ENCODE peak calls at places on chromosomes 4 and X, in ten cellular contexts. Q is SK-N-SH, F is suprapubic skin, L is upper lobe of left lung, O is transverse colon, X is HL-60, R is GM23338, D is HepG2, Y is esophagus muscularis mucosa, W is GM12878. N is an unnamed sample.

GRCh38 chr4:6910340-6910959 is 824 bp downstream of the TBC1D14 start:
- DNase-seq in Q (peak), F (no peak), L (peak), O (peak), X (no peak), R (peak), D (no peak), Y (no peak), W (no peak), N (no peak)

GRCh38 chr4:186910385-186910784 is 186.7 kb upstream of the FAT1 start:
- DNase-seq in Q (no peak), F (no peak), L (no peak), O (no peak), X (no peak), R (no peak), D (no peak), Y (peak), W (no peak), N (no peak)

GRCh38 chrX:92213781-92214180 is 434.6 kb downstream of the PCDH11X start:
- DNase-seq in Q (no peak), F (no peak), L (no peak), O (no peak), X (no peak), R (no peak), D (no peak), Y (no peak), W (no peak), N (no peak)

GRCh38 chr4:155614111-155614762 is 52.4 kb upstream of the GUCY1A1 start:
- DNase-seq in Q (no peak), F (no peak), L (no peak), O (no peak), X (no peak), R (no peak), D (no peak), Y (no peak), W (no peak), N (no peak)

GRCh38 chr4:105296672-105297071 is 150.0 kb downstream of the TET2 start:
- DNase-seq in Q (no peak), F (no peak), L (no peak), O (no peak), X (no peak), R (no peak), D (no peak), Y (no peak), W (no peak), N (no peak)

GRCh38 chr4:91935217-91935616 is 368.5 kb upstream of the GRID2 start:
- DNase-seq in Q (no peak), F (no peak), L (no peak), O (no peak), X (no peak), R (no peak), D (peak), Y (no peak), W (no peak), N (no peak)

GRCh38 chr4:163167333-163167626 is 590 bp upstream of the NAF1 start:
- DNase-seq in Q (peak), F (no peak), L (no peak), O (no peak), X (no peak), R (peak), D (no peak), Y (no peak), W (no peak), N (no peak)

GRCh38 chrX:39875834-39876625 is 221.7 kb downstream of the BCOR start:
- DNase-seq in Q (no peak), F (no peak), L (no peak), O (no peak), X (no peak), R (no peak), D (no peak), Y (no peak), W (no peak), N (no peak)

GRCh38 chrX:40149286-40150175 is 51.8 kb upstream of the BCOR start:
- DNase-seq in Q (no peak), F (no peak), L (no peak), O (no peak), X (no peak), R (peak), D (no peak), Y (no peak), W (no peak), N (no peak)

GRCh38 chr4:101954975-101955678 is 164.6 kb downstream of the BANK1 start:
- DNase-seq in Q (no peak), F (no peak), L (no peak), O (no peak), X (no peak), R (no peak), D (no peak), Y (no peak), W (no peak), N (no peak)

GRCh38 chrX:20265221-20265725 is 1.4 kb downstream of the RPS6KA3 start:
- DNase-seq in Q (peak), F (peak), L (peak), O (peak), X (no peak), R (peak), D (peak), Y (no peak), W (no peak), N (peak)

GRCh38 chr4:26489101-26489669 is 1.1 kb downstream of the CCKAR start:
- DNase-seq in Q (no peak), F (no peak), L (no peak), O (no peak), X (no peak), R (no peak), D (no peak), Y (no peak), W (no peak), N (no peak)

GRCh38 chr4:24980064-24980690 is 50.6 kb downstream of the LGI2 start:
- DNase-seq in Q (peak), F (no peak), L (no peak), O (peak), X (peak), R (peak), D (peak), Y (no peak), W (peak), N (peak)

GRCh38 chr4:1713003-1713397 is 881 bp upstream of the SLBP start:
- DNase-seq in Q (no peak), F (no peak), L (no peak), O (no peak), X (no peak), R (peak), D (no peak), Y (no peak), W (no peak), N (no peak)

GRCh38 chrX:48978226-48978625 is 6.6 kb upstream of the KCND1 start:
- DNase-seq in Q (no peak), F (no peak), L (no peak), O (no peak), X (no peak), R (no peak), D (no peak), Y (no peak), W (no peak), N (no peak)

GRCh38 chr4:37835031-37835430 is 8.5 kb downstream of the PGM2 start:
- DNase-seq in Q (no peak), F (no peak), L (no peak), O (no peak), X (no peak), R (no peak), D (no peak), Y (no peak), W (no peak), N (no peak)

GRCh38 chr4:94126669-94127068 is 81.0 kb upstream of the SMARCAD1 start:
- DNase-seq in Q (peak), F (no peak), L (no peak), O (no peak), X (no peak), R (peak), D (peak), Y (no peak), W (no peak), N (no peak)

GRCh38 chr4:25938251-25939186 is 24.5 kb downstream of the SMIM20 start:
- DNase-seq in Q (no peak), F (no peak), L (no peak), O (no peak), X (peak), R (no peak), D (no peak), Y (no peak), W (peak), N (no peak)

GRCh38 chr4:16007471-16008095 is 44.6 kb upstream of the FGFBP2 start:
- DNase-seq in Q (peak), F (no peak), L (no peak), O (no peak), X (no peak), R (no peak), D (no peak), Y (no peak), W (no peak), N (peak)

GRCh38 chr4:81723927-81724587 is 252.3 kb upstream of the RASGEF1B start:
- DNase-seq in Q (no peak), F (no peak), L (no peak), O (peak), X (no peak), R (no peak), D (no peak), Y (no peak), W (no peak), N (no peak)

GRCh38 chr4:56768772-56769171 is 52.7 kb downstream of the SPINK2 start:
- DNase-seq in Q (no peak), F (no peak), L (no peak), O (peak), X (no peak), R (peak), D (no peak), Y (no peak), W (no peak), N (no peak)

GRCh38 chrX:65127804-65128203 is 151.6 kb upstream of the ZC4H2 start:
- DNase-seq in Q (no peak), F (no peak), L (no peak), O (no peak), X (no peak), R (peak), D (no peak), Y (no peak), W (no peak), N (no peak)

GRCh38 chrX:9390693-9391368 is 74.0 kb upstream of the TBL1X start:
- DNase-seq in Q (no peak), F (no peak), L (no peak), O (no peak), X (no peak), R (no peak), D (no peak), Y (no peak), W (no peak), N (no peak)
- TF ChIP-seq CTCF in Q (no peak), F (no peak), L (no peak), O (no peak), X (no peak), R (no peak), D (no peak), Y (no peak), W (no peak), N (no peak)

GRCh38 chr4:10074767-10075105 is 41.9 kb downstream of the WDR1 start:
- DNase-seq in Q (no peak), F (no peak), L (no peak), O (no peak), X (no peak), R (peak), D (no peak), Y (no peak), W (no peak), N (no peak)

GRCh38 chr4:10069065-10069626 is 47.5 kb downstream of the WDR1 start:
- DNase-seq in Q (no peak), F (no peak), L (no peak), O (no peak), X (no peak), R (no peak), D (no peak), Y (no peak), W (no peak), N (no peak)

GRCh38 chr4:10075158-10075863 is 41.3 kb downstream of the WDR1 start:
- DNase-seq in Q (no peak), F (no peak), L (no peak), O (no peak), X (no peak), R (no peak), D (no peak), Y (no peak), W (no peak), N (no peak)

GRCh38 chr4:10074076-10074766 is 42.4 kb downstream of the WDR1 start:
- DNase-seq in Q (no peak), F (no peak), L (no peak), O (no peak), X (no peak), R (no peak), D (no peak), Y (no peak), W (no peak), N (no peak)

GRCh38 chr4:10072420-10073017 is 44.1 kb downstream of the WDR1 start:
- DNase-seq in Q (no peak), F (no peak), L (no peak), O (no peak), X (no peak), R (no peak), D (no peak), Y (no peak), W (no peak), N (no peak)
- TF ChIP-seq POLR2AphosphoS5 in Q (no peak), F (no peak), L (no peak), O (no peak), X (no peak), R (peak), D (peak), Y (no peak), W (peak), N (no peak)

GRCh38 chr4:76439491-76439890 is 4.5 kb downstream of the SHROOM3 start:
- DNase-seq in Q (no peak), F (no peak), L (no peak), O (no peak), X (no peak), R (no peak), D (no peak), Y (no peak), W (no peak), N (no peak)

GRCh38 chr4:76434901-76435688 is at the start of gene SHROOM3:
- DNase-seq in Q (no peak), F (no peak), L (no peak), O (no peak), X (no peak), R (peak), D (no peak), Y (no peak), W (no peak), N (no peak)

GRCh38 chr4:76430519-76431388 is 4.3 kb upstream of the SHROOM3 start:
- DNase-seq in Q (peak), F (no peak), L (no peak), O (no peak), X (no peak), R (peak), D (peak), Y (no peak), W (no peak), N (no peak)

GRCh38 chr4:76435689-76436176 is 704 bp downstream of the SHROOM3 start:
- DNase-seq in Q (no peak), F (no peak), L (no peak), O (no peak), X (no peak), R (peak), D (no peak), Y (no peak), W (no peak), N (no peak)
- H3K4me3 ChIP-seq in Q (no peak), F (peak), L (no peak), O (no peak), X (no peak), R (peak), D (no peak), Y (peak), W (no peak), N (peak)

GRCh38 chrX:57752866-57753265 is 72.8 kb upstream of the NLRP2B start:
- DNase-seq in Q (no peak), F (no peak), L (no peak), O (no peak), X (no peak), R (peak), D (no peak), Y (no peak), W (no peak), N (no peak)
- TF ChIP-seq CTCF in Q (no peak), F (no peak), L (no peak), O (no peak), X (no peak), R (peak), D (no peak), Y (no peak), W (no peak), N (no peak)

GRCh38 chr4:74537459-74537858 is 92.5 kb downstream of the AREG start:
- DNase-seq in Q (no peak), F (no peak), L (no peak), O (no peak), X (no peak), R (no peak), D (no peak), Y (no peak), W (no peak), N (no peak)

GRCh38 chr4:74540193-74540592 is 95.3 kb downstream of the AREG start:
- DNase-seq in Q (no peak), F (no peak), L (no peak), O (no peak), X (no peak), R (no peak), D (no peak), Y (no peak), W (no peak), N (no peak)

GRCh38 chr4:74536557-74536956 is 91.6 kb downstream of the AREG start:
- DNase-seq in Q (no peak), F (no peak), L (no peak), O (no peak), X (no peak), R (no peak), D (no peak), Y (no peak), W (no peak), N (no peak)

GRCh38 chr4:74541611-74542177 is 96.8 kb downstream of the AREG start:
- DNase-seq in Q (no peak), F (no peak), L (no peak), O (no peak), X (no peak), R (no peak), D (no peak), Y (peak), W (no peak), N (no peak)

DNA sequence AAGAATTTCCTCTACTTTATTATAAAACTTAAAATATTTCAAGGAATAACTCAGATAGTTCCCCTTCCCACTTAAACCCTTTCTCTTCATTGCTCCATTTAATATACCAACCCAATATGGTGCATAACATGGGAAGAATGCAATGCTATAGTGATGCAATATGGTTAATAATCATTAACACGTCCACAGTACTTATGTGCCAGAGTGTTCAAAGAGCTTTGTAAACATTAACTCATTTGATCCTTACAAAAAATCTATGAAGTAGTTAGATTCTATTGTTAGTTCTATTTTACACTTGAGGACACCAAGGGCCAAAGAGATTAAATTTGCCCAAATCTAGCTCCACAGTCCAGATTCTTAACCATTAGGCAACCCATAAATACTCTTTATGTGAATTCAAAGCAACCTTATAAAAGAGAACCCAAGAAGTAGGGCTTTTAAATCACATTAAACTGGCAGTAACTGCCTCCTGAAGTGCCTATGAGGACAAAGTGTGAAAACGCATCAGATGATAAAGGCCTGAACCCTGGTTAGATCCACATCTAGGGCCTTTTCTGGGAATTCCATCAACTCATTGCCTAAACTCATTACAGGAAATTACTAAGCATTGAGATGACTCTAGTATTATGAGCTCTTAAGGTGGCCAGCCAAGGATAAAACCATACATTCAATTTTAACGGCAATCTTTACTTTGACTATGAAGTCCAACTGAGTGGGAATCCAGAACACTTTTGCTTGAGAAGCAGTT is 94.3 kb downstream of the AREG start:
- DNase-seq in Q (no peak), F (no peak), L (no peak), O (no peak), X (no peak), R (no peak), D (peak), Y (no peak), W (no peak), N (no peak)
- TF ChIP-seq POLR2AphosphoS5 in Q (no peak), F (no peak), L (no peak), O (no peak), X (no peak), R (no peak), D (no peak), Y (no peak), W (no peak), N (no peak)

DNA sequence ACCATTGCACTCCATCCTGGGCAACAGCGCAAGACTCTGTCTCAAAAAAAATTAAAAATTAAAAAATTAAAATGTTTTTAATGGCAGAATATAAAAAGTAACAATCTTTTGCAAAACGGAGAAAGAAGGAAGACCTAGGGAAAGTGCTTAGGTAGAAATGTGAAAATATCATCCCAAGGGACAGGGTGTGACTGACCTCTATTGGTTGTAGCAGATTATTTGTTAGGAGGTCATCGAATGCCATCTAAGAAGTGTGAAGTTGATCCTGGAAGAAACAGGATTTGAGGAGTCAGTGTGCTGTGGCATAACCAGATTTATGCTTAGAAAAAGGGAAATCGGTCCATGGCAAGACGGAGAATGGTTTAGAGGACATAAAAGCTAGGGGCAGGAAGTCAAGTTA is 18.1 kb upstream of the C4orf36 start:
- DNase-seq in Q (no peak), F (no peak), L (no peak), O (no peak), X (no peak), R (no peak), D (no peak), Y (no peak), W (no peak), N (no peak)
- H3K4me3 ChIP-seq in Q (no peak), F (no peak), L (no peak), O (no peak), X (no peak), R (no peak), D (no peak), Y (no peak), W (no peak), N (no peak)